ENCODE peak calls at places on chromosomes 16 and 17, in four cellular contexts. X is H7, B is AG08395, Q is T-helper 2 cell. Z is an unnamed sample.

GRCh38 chr17:75404223-75404738 is 1.2 kb downstream of the GRB2 start:
- DNase-seq in X (peak; percentile 87), B (peak; percentile 76), Q (peak; percentile 46), Z (peak; percentile 77)

GRCh38 chr16:50781043-50781442 is 39.2 kb downstream of the CYLD start:
- DNase-seq in X (peak; percentile 38), B (no peak), Q (peak; percentile 16), Z (no peak)

GRCh38 chr17:58334661-58335060 is 6.1 kb upstream of the TSPOAP1 start:
- DNase-seq in X (no peak), B (no peak), Q (no peak), Z (no peak)

GRCh38 chr16:22660441-22661160 is 149.9 kb downstream of the NPIPB5 start:
- DNase-seq in X (no peak), B (no peak), Q (no peak), Z (no peak)

GRCh38 chr17:2398655-2399571 is 1.9 kb downstream of the MNT start:
- DNase-seq in X (peak; percentile 89), B (peak; percentile 51), Q (peak; percentile 41), Z (peak; percentile 71)

GRCh38 chr16:86797700-86798099 is 219.4 kb downstream of the FOXL1 start:
- DNase-seq in X (no peak), B (no peak), Q (no peak), Z (no peak)

GRCh38 chr16:24848065-24848464 is 2.3 kb downstream of the SLC5A11 start:
- DNase-seq in X (no peak), B (peak; percentile 52), Q (no peak), Z (peak; percentile 63)

GRCh38 chr16:1899641-1900451 is 18.4 kb downstream of the HS3ST6 start:
- DNase-seq in X (no peak), B (no peak), Q (no peak), Z (no peak)

GRCh38 chr16:83701494-83701893 is 106.3 kb upstream of the HSBP1 start:
- DNase-seq in X (peak; percentile 81), B (peak; percentile 68), Q (no peak), Z (no peak)

GRCh38 chr16:57299009-57299718 is 14.7 kb upstream of the PLLP start:
- DNase-seq in X (no peak), B (peak; percentile 67), Q (peak; percentile 33), Z (no peak)

GRCh38 chr16:81664153-81664552 is 114.9 kb upstream of the PLCG2 start:
- DNase-seq in X (no peak), B (no peak), Q (no peak), Z (no peak)

GRCh38 chr17:79852748-79853147 is 13.5 kb upstream of the CBX4 start:
- DNase-seq in X (no peak), B (no peak), Q (no peak), Z (no peak)

GRCh38 chr16:17224859-17225258 is 245.9 kb downstream of the XYLT1 start:
- DNase-seq in X (no peak), B (peak; percentile 73), Q (no peak), Z (peak; percentile 57)

GRCh38 chr16:16014329-16015224 is 65.2 kb downstream of the ABCC1 start:
- DNase-seq in X (no peak), B (peak; percentile 32), Q (no peak), Z (no peak)